ENCODE peak calls at places on chromosomes 1 and 21, in four cellular contexts. K, L, W and H are unnamed samples.

GRCh38 chr1:59323879-59324278 is 27.0 kb downstream of the FGGY start:
- DNase-seq in K (no peak), L (no peak), W (no peak), H (no peak)

GRCh38 chr1:82775402-82776000 is 974.8 kb downstream of the ADGRL2 start:
- DNase-seq in K (no peak), L (no peak), W (peak; percentile 64), H (no peak)

GRCh38 chr1:231000639-231001038 is 21.7 kb downstream of the ARV1 start:
- DNase-seq in K (no peak), L (no peak), W (no peak), H (no peak)

GRCh38 chr1:117658676-117659075 is 52.8 kb downstream of the TENT5C start:
- DNase-seq in K (no peak), L (no peak), W (no peak), H (no peak)

GRCh38 chr21:44085491-44086321 is 21.5 kb upstream of the PWP2 start:
- DNase-seq in K (no peak), L (no peak), W (no peak), H (no peak)

GRCh38 chr1:230768903-230769570 is 21.8 kb downstream of the CAPN9 start:
- DNase-seq in K (no peak), L (no peak), W (no peak), H (no peak)

GRCh38 chr1:109807398-109807795 is 43.7 kb upstream of the EPS8L3 start:
- DNase-seq in K (no peak), L (no peak), W (no peak), H (no peak)

GRCh38 chr1:161727343-161727924 is 6.1 kb downstream of the FCRLB start:
- DNase-seq in K (no peak), L (no peak), W (peak; percentile 28), H (no peak)

GRCh38 chr1:99546432-99547416 is 99.2 kb upstream of the PALMD start:
- DNase-seq in K (no peak), L (no peak), W (no peak), H (no peak)

GRCh38 chr1:185441608-185442007 is 124.6 kb upstream of the IVNS1ABP start:
- DNase-seq in K (no peak), L (no peak), W (no peak), H (no peak)